ENCODE peak calls at places on chromosomes 1 and 21, in seven cellular contexts. A is ovary, Z is DND-41, J is GM23338, G is IMR-90, X is tibial nerve, O is body of pancreas. B is an unnamed sample.

GRCh38 chr1:152917794-152918193 is 9.4 kb downstream of the IVL start:
- DNase-seq in Z (no peak), J (peak; percentile 72), A (no peak), O (peak; percentile 17), X (no peak), G (peak; percentile 1), B (no peak)

GRCh38 chr1:97160796-97161195 is 439.2 kb downstream of the PTBP2 start:
- DNase-seq in X (no peak), O (no peak), G (peak; percentile 17), A (no peak), Z (no peak), J (no peak), B (peak; percentile 33)

GRCh38 chr21:35996217-35996616 is 64.1 kb downstream of the SETD4 start:
- DNase-seq in G (no peak), J (no peak), Z (no peak), O (no peak), X (no peak), A (no peak), B (no peak)

GRCh38 chr1:55071477-55071876 is 32.1 kb downstream of the PCSK9 start:
- DNase-seq in O (no peak), X (no peak), J (peak; percentile 87), A (no peak), G (peak; percentile 70), Z (peak; percentile 27), B (no peak)

GRCh38 chr21:26061437-26061836 is 109.1 kb downstream of the APP start:
- DNase-seq in A (no peak), X (peak; percentile 20), G (peak; percentile 71), O (peak; percentile 44), Z (no peak), J (no peak), B (no peak)

GRCh38 chr1:12065872-12066271 is 2.8 kb downstream of the TNFRSF8 start:
- DNase-seq in Z (peak; percentile 63), O (no peak), A (no peak), G (no peak), X (no peak), J (no peak), B (no peak)

GRCh38 chr21:26085100-26085499 is 85.5 kb downstream of the APP start:
- DNase-seq in Z (no peak), G (peak; percentile 54), X (no peak), J (no peak), A (no peak), O (no peak), B (no peak)

GRCh38 chr21:32137266-32137665 is 141.6 kb downstream of the MIS18A start:
- DNase-seq in O (no peak), Z (no peak), A (no peak), G (no peak), J (no peak), X (no peak), B (no peak)

GRCh38 chr1:10637833-10638558 is 158.4 kb downstream of the CASZ1 start:
- DNase-seq in G (no peak), A (no peak), O (no peak), J (no peak), Z (no peak), X (peak; percentile 9), B (no peak)
- TF ChIP-seq CTCF in G (no peak), A (no peak), O (no peak), J (no peak), Z (no peak), X (no peak), B (no peak)

DNA sequence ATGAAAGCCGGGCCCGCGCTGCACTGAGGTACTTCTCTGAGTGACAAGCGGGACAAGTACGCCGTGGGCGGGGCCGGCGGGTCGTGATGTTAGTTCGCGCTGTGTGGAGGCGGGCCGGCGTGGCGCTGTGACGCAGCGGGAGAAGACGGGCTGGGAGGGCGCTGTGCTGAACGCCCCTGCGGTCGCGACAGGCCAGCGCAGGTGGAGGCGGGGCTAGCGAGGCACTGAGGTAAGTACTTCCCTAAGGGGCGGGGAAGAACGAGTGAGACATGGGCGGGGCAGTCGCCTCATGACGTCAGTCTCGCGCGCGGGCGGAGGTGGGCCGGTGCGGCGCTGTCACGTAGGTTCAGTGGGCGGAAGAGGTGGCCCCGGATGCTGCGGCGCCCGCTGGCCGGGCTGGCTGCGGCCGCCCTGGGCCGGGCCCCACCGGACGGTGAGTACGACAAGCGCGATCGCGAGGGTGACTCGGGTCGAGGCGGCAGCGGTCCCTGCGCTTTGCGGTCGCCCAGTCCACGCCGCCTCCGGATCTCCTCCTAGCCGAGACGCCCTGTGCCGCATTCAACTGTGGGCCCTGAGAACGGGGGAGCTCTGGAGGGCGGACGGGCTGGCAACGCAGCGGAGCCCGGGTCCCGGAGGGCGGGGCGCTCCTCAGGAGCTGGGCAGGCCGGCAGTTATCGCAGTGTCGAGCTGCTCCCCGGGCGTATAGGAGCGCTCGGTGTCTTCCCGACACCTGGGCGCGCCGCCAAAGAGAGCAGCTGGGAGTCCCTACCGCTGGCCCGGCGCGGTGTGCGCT is at the start of gene GUK1:
- DNase-seq in A (peak; percentile 100), X (peak; percentile 99), Z (peak; percentile 100), G (peak; percentile 99), J (peak; percentile 100), O (peak; percentile 100), B (peak; percentile 100)
- TF ChIP-seq CTCF in A (peak; percentile 62), X (peak; percentile 68), Z (no peak), G (peak; percentile 24), J (no peak), O (peak; percentile 24), B (no peak)

GRCh38 chr21:15480160-15480559 is 249.6 kb upstream of the USP25 start:
- DNase-seq in G (no peak), J (no peak), Z (no peak), A (no peak), O (no peak), X (no peak), B (no peak)

GRCh38 chr21:15486460-15487241 is 243.1 kb upstream of the USP25 start:
- DNase-seq in J (no peak), X (no peak), O (no peak), A (no peak), G (no peak), Z (no peak), B (no peak)

DNA sequence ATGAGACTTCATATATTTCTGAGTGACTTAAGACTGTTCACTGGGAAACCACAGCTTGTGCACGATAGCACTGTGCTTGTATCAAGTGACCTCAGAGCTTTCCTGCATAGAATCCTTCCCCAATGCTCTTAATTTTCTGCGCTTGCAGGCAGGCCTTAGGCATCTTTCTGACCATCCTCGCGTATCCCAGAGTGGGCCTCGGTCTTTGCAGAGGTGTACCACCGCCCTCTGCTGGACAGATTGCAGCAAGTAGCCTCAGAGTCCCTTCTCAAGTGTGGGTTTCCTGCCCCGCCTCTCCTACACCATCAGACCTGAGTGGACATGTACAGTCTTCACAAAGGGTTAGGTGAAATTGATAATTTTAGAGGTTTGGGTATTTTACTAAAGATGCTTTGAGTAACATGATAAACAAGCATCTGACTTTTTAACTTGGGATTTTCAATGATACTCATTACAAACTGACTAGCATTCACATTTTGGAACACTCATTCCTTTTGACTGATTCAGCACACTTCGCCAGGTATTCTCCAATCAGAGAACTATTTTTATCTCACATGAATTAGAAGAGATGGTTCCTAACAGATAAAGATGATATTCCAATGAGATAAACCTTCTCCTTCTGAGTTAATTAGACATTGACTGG is 246.5 kb upstream of the USP25 start:
- DNase-seq in X (peak; percentile 89), O (peak; percentile 88), A (peak; percentile 87), Z (peak; percentile 83), J (peak; percentile 89), G (peak; percentile 82), B (peak; percentile 90)
- TF ChIP-seq CTCF in X (peak; percentile 88), O (peak; percentile 83), A (peak; percentile 76), Z (peak; percentile 95), J (peak; percentile 91), G (peak; percentile 91), B (peak; percentile 97)

DNA sequence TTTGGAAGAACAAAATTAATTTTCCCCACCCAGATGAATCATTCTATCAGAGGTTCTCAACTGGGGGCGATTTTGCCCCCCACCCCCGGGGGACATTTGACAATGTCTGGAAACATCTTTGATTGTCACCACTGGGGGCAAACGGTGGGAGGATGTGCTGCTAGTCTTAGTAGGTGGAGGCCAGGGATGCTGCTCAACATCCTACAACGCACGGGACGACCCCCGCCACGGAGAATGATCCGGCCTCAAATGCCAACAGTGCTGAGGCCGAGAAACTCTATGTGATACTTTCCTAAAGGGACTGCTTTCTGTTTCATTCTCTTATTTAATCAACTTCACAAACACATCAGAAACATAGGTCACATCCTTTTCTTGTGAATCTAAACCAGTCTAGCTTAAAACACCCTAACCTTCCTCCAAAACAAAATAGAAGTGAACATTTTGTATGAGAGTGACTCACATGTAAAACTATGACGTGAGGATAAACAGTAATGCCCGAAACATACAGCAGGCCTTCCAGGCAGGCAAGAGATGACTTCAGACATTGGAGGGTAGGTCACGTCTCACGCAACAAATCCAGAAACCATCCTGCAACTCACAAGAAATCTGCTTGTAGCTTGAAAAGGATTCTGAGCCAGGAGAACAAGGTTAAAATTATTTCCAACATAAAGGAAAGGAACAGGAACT is 37.2 kb upstream of the ETS2 start:
- DNase-seq in Z (peak; percentile 44), X (no peak), O (no peak), G (peak; percentile 100), J (no peak), A (no peak), B (no peak)
- TF ChIP-seq CTCF in Z (peak; percentile 25), X (no peak), O (no peak), G (no peak), J (no peak), A (no peak), B (no peak)

B was measured in BE2C.